ENCODE peak calls at places on chromosomes 7 and 10, in eight cellular contexts. S is activated CD4-positive, alpha-beta T cell treated with anti-CD3 and anti-CD28 coated beads for 48 hours; D is adrenal gland; N is RKO; T is renal cortical epithelial cell; Z is HTR-8/SVneo; P is smooth muscle cell of the brain vasculature; V is GM12865. G is an unnamed sample.

GRCh38 chr7:151696738-151697514 is 177.2 kb upstream of the RHEB start:
- DNase-seq in S (no peak), D (no peak), N (no peak), T (no peak), Z (no peak), P (no peak), V (no peak), G (peak; percentile 30)

GRCh38 chr7:40915061-40915460 is 780.3 kb downstream of the SUGCT start:
- DNase-seq in S (no peak), D (no peak), N (no peak), T (no peak), Z (no peak), P (no peak), V (no peak), G (no peak)

GRCh38 chr10:36469585-36469984 is 655.8 kb upstream of the ANKRD30A start:
- DNase-seq in S (no peak), D (no peak), N (no peak), T (peak; percentile 53), Z (no peak), P (no peak), V (no peak), G (no peak)

GRCh38 chr10:84179059-84179710 is 5.6 kb downstream of the GPR15LG start:
- DNase-seq in S (peak; percentile 23), D (peak; percentile 57), N (peak; percentile 53), T (peak; percentile 99), Z (no peak), P (no peak), V (peak; percentile 76), G (no peak)

GRCh38 chr7:33757563-33758165 is 147.7 kb upstream of the BMPER start:
- DNase-seq in S (peak; percentile 42), D (peak; percentile 66), N (peak; percentile 60), T (peak; percentile 32), Z (peak; percentile 22), P (peak; percentile 23), V (peak; percentile 28), G (peak; percentile 45)

GRCh38 chr7:134899729-134900128 is 86.6 kb upstream of the AGBL3 start:
- DNase-seq in S (no peak), D (no peak), N (peak; percentile 28), T (peak; percentile 74), Z (no peak), P (no peak), V (no peak), G (no peak)

GRCh38 chr7:151012031-151012692 is 12.1 kb downstream of the ATG9B start:
- DNase-seq in S (no peak), D (no peak), N (no peak), T (no peak), Z (no peak), P (no peak), V (no peak), G (no peak)

GRCh38 chr10:129900825-129901224 is 63.2 kb downstream of the EBF3 start:
- DNase-seq in S (no peak), D (no peak), N (no peak), T (no peak), Z (no peak), P (no peak), V (no peak), G (no peak)

GRCh38 chr7:116954443-116954838 is 1.1 kb downstream of the ST7 start:
- DNase-seq in S (no peak), D (no peak), N (no peak), T (no peak), Z (no peak), P (no peak), V (no peak), G (no peak)

GRCh38 chr7:44045226-44046014 is 918 bp downstream of the DBNL start:
- DNase-seq in S (no peak), D (peak; percentile 46), N (no peak), T (no peak), Z (no peak), P (no peak), V (no peak), G (no peak)

G was measured in body of pancreas.